ENCODE peak calls at places on chromosomes 16 and 17, in eight cellular contexts. J is non-pigmented ciliary epithelial cell; X is GM19239; Y is head of caudate nucleus; I is retina; T is HT1080; D is stimulated activated CD4-positive, alpha-beta T cell treated with anti-CD3 and anti-CD28 coated beads, Interleukin-4, amount 100 ng/mL, for 4 hours; G is nephron progenitor cell. Q is an unnamed sample.

GRCh38 chr16:17511340-17511739 is 40.6 kb upstream of the XYLT1 start:
- DNase-seq in J (no peak), X (no peak), Y (no peak), I (no peak), T (no peak), D (no peak), G (no peak), Q (peak; percentile 69)

GRCh38 chr17:34499576-34499975 is 79.8 kb upstream of the TMEM132E start:
- DNase-seq in J (no peak), X (no peak), Y (no peak), I (no peak), T (no peak), D (no peak), G (peak; percentile 64), Q (no peak)

GRCh38 chr17:18267927-18268711 is 7.7 kb downstream of the MIEF2 start:
- DNase-seq in J (no peak), X (no peak), Y (no peak), I (no peak), T (peak; percentile 35), D (no peak), G (peak; percentile 63), Q (no peak)

GRCh38 chr17:75405365-75406221 is at the start of gene GRB2:
- DNase-seq in J (peak; percentile 55), X (peak; percentile 86), Y (peak; percentile 98), I (peak; percentile 93), T (peak; percentile 89), D (peak; percentile 99), G (peak; percentile 100), Q (peak; percentile 90)

GRCh38 chr17:68152161-68152571 is 95.7 kb upstream of the AMZ2 start:
- DNase-seq in J (no peak), X (no peak), Y (no peak), I (no peak), T (no peak), D (no peak), G (no peak), Q (no peak)

GRCh38 chr16:11016993-11017392 is 72.6 kb downstream of the CLEC16A start:
- DNase-seq in J (no peak), X (no peak), Y (peak; percentile 52), I (no peak), T (peak; percentile 78), D (no peak), G (no peak), Q (no peak)

GRCh38 chr16:75017670-75018525 is 19.1 kb downstream of the ZNRF1 start:
- DNase-seq in J (no peak), X (no peak), Y (no peak), I (peak; percentile 11), T (no peak), D (no peak), G (no peak), Q (no peak)

GRCh38 chr16:66580605-66581209 is 1.4 kb downstream of the CMTM2 start:
- DNase-seq in J (no peak), X (no peak), Y (no peak), I (no peak), T (peak; percentile 75), D (no peak), G (no peak), Q (peak; percentile 63)

GRCh38 chr17:39705786-39706348 is 6.0 kb downstream of the ERBB2 start:
- DNase-seq in J (no peak), X (no peak), Y (no peak), I (no peak), T (no peak), D (no peak), G (no peak), Q (no peak)

GRCh38 chr16:73151225-73151624 is 103.3 kb upstream of the ZFHX3 start:
- DNase-seq in J (no peak), X (no peak), Y (no peak), I (no peak), T (no peak), D (no peak), G (no peak), Q (no peak)

GRCh38 chr17:77526728-77527355 is 386.1 kb downstream of the SEC14L1 start:
- DNase-seq in J (no peak), X (no peak), Y (peak; percentile 26), I (no peak), T (no peak), D (no peak), G (no peak), Q (no peak)

GRCh38 chr17:4559139-4559791 is 1.1 kb downstream of the GGT6 start:
- DNase-seq in J (no peak), X (no peak), Y (no peak), I (no peak), T (no peak), D (no peak), G (no peak), Q (no peak)

GRCh38 chr17:28045304-28045703 is 2.8 kb downstream of the NLK start:
- DNase-seq in J (no peak), X (no peak), Y (no peak), I (no peak), T (no peak), D (no peak), G (no peak), Q (no peak)

GRCh38 chr17:55410722-55411462 is 10.7 kb downstream of the MMD start:
- DNase-seq in J (no peak), X (no peak), Y (no peak), I (no peak), T (no peak), D (no peak), G (no peak), Q (peak; percentile 68)

GRCh38 chr16:14378131-14378551 is 251.9 kb downstream of the PARN start:
- DNase-seq in J (no peak), X (no peak), Y (no peak), I (no peak), T (peak; percentile 34), D (no peak), G (no peak), Q (peak; percentile 67)

GRCh38 chr16:17404903-17405691 is 65.7 kb downstream of the XYLT1 start:
- DNase-seq in J (no peak), X (no peak), Y (peak; percentile 98), I (peak; percentile 38), T (peak; percentile 37), D (no peak), G (no peak), Q (peak; percentile 76)

GRCh38 chr17:44599298-44600175 is 42.3 kb downstream of the FZD2 start:
- DNase-seq in J (peak; percentile 76), X (no peak), Y (peak; percentile 12), I (peak; percentile 22), T (peak; percentile 91), D (no peak), G (peak; percentile 75), Q (peak; percentile 98)

GRCh38 chr17:27576429-27577123 is 54.4 kb upstream of the LGALS9 start:
- DNase-seq in J (no peak), X (no peak), Y (no peak), I (no peak), T (no peak), D (no peak), G (no peak), Q (no peak)

GRCh38 chr16:49048557-49048956 is 233.1 kb downstream of the CBLN1 start:
- DNase-seq in J (no peak), X (no peak), Y (peak; percentile 56), I (no peak), T (peak; percentile 90), D (no peak), G (no peak), Q (no peak)

GRCh38 chr16:17476414-17477259 is 5.9 kb upstream of the XYLT1 start:
- DNase-seq in J (no peak), X (peak; percentile 46), Y (no peak), I (peak; percentile 68), T (peak; percentile 12), D (no peak), G (peak; percentile 50), Q (peak; percentile 53)

GRCh38 chr17:17494499-17495447 is 1.4 kb downstream of the RASD1 start:
- DNase-seq in J (no peak), X (no peak), Y (no peak), I (peak; percentile 91), T (no peak), D (peak; percentile 18), G (peak; percentile 72), Q (no peak)

GRCh38 chr16:81929841-81930240 is 81.4 kb downstream of the SDR42E1 start:
- DNase-seq in J (no peak), X (no peak), Y (no peak), I (no peak), T (no peak), D (no peak), G (no peak), Q (no peak)

GRCh38 chr16:72938426-72939164 is 109.3 kb downstream of the ZFHX3 start:
- DNase-seq in J (peak; percentile 23), X (no peak), Y (peak; percentile 45), I (peak; percentile 35), T (peak; percentile 46), D (no peak), G (no peak), Q (peak; percentile 65)

Q was measured in fibroblast of the conjunctiva.